ENCODE peak calls at places on chromosome 20, in five cellular contexts. One of them, this sample, is unnamed. For H3K4me1 and H3K27me3, the result is how much of the 10 kb centered on the place peaks cover.

GRCh38 chr20:21586682-21587081 is 72.8 kb upstream of the NKX2-2 start:
- DNase-seq in GM23248: no peak
- DNase-seq in HCT116: no peak
- DNase-seq in H9: no peak
- DNase-seq in IMR-90: no peak
- DNase-seq in this sample: no peak

GRCh38 chr20:51497542-51498467 is 44.7 kb downstream of the NFATC2 start:
- DNase-seq in GM23248: peak
- DNase-seq in HCT116: no peak
- DNase-seq in H9: no peak
- DNase-seq in IMR-90: peak
- DNase-seq in this sample: no peak

GRCh38 chr20:22248052-22248667 is 336.2 kb downstream of the FOXA2 start:
- DNase-seq in GM23248: peak
- DNase-seq in HCT116: no peak
- DNase-seq in H9: no peak
- DNase-seq in IMR-90: no peak
- DNase-seq in this sample: no peak

GRCh38 chr20:23697947-23698346 is 9.1 kb upstream of the CST4 start:
- DNase-seq in GM23248: no peak
- DNase-seq in HCT116: no peak
- DNase-seq in H9: no peak
- DNase-seq in IMR-90: no peak
- DNase-seq in this sample: no peak

GRCh38 chr20:32465092-32465900 is 107.2 kb downstream of the ASXL1 start:
- DNase-seq in GM23248: peak
- DNase-seq in HCT116: no peak
- DNase-seq in H9: no peak
- DNase-seq in IMR-90: peak
- DNase-seq in this sample: peak

GRCh38 chr20:13865825-13866351 is 81.1 kb downstream of the NDUFAF5 start:
- DNase-seq in GM23248: peak
- DNase-seq in HCT116: no peak
- DNase-seq in H9: no peak
- DNase-seq in IMR-90: no peak
- DNase-seq in this sample: peak

GRCh38 chr20:51023617-51024155 is 779 bp upstream of the KCNG1 start:
- DNase-seq in GM23248: no peak
- DNase-seq in HCT116: no peak
- DNase-seq in H9: no peak
- DNase-seq in IMR-90: no peak
- DNase-seq in this sample: no peak

GRCh38 chr20:36480456-36481048 is 60.8 kb upstream of the MYL9 start:
- DNase-seq in GM23248: no peak
- DNase-seq in HCT116: no peak
- DNase-seq in H9: no peak
- DNase-seq in IMR-90: no peak
- DNase-seq in this sample: no peak

GRCh38 chr20:53238121-53238660 is 266.0 kb downstream of the TSHZ2 start:
- DNase-seq in GM23248: peak
- DNase-seq in HCT116: no peak
- DNase-seq in H9: no peak
- DNase-seq in IMR-90: no peak
- DNase-seq in this sample: no peak

GRCh38 chr20:57619053-57619831 is 984 bp downstream of the ZBP1 start:
- DNase-seq in GM23248: no peak
- DNase-seq in HCT116: no peak
- DNase-seq in H9: no peak
- DNase-seq in IMR-90: no peak
- DNase-seq in this sample: peak

GRCh38 chr20:11246251-11246775 is 572.5 kb upstream of the JAG1 start:
- DNase-seq in GM23248: no peak
- DNase-seq in HCT116: no peak
- DNase-seq in H9: no peak
- DNase-seq in IMR-90: no peak
- DNase-seq in this sample: no peak

GRCh38 chr20:6623989-6624388 is 143.5 kb upstream of the BMP2 start:
- DNase-seq in GM23248: no peak
- DNase-seq in HCT116: no peak
- DNase-seq in H9: peak
- DNase-seq in IMR-90: no peak
- DNase-seq in this sample: peak

DNA sequence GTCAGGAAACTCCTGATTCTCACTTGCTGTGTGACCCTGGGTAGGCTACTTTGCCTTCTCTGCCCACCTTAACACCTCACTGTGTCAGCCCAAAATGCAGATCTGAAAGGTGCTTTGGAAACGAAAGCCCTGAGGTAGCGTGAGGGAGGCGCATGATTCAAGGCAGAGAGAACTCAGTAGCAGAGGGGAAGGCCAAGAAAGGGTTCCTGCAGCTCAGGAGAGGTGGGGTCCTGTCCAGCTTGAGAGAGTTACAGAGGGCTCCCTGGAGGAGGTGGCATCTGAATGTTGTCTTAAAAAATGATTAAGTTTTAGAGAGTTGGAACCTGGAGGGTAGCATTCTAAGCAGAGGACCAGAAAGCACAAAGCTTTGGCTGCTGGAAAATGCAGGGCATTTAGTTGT is 13.6 kb downstream of the TGM2 start:
- DNase-seq in GM23248: no peak
- DNase-seq in HCT116: no peak
- DNase-seq in H9: no peak
- DNase-seq in IMR-90: no peak
- DNase-seq in this sample: no peak
- H3K4me1 ChIP-seq in GM23248: under half
- H3K4me1 ChIP-seq in HCT116: under half
- H3K4me1 ChIP-seq in H9: under half
- H3K4me1 ChIP-seq in IMR-90: under half
- H3K4me1 ChIP-seq in this sample: under half

GRCh38 chr20:44029848-44030230 is 115.2 kb downstream of the TOX2 start:
- DNase-seq in GM23248: no peak
- DNase-seq in HCT116: no peak
- DNase-seq in H9: no peak
- DNase-seq in IMR-90: no peak
- DNase-seq in this sample: no peak
- H3K27me3 ChIP-seq in GM23248: under half
- H3K27me3 ChIP-seq in HCT116: under half
- H3K27me3 ChIP-seq in H9: under half
- H3K27me3 ChIP-seq in IMR-90: under half
- H3K27me3 ChIP-seq in this sample: under half

GRCh38 chr20:34524426-34524825 is 8.2 kb downstream of the DYNLRB1 start:
- DNase-seq in GM23248: no peak
- DNase-seq in HCT116: no peak
- DNase-seq in H9: no peak
- DNase-seq in IMR-90: no peak
- DNase-seq in this sample: peak

GRCh38 chr20:34525342-34525708 is 9.1 kb downstream of the DYNLRB1 start:
- DNase-seq in GM23248: no peak
- DNase-seq in HCT116: no peak
- DNase-seq in H9: no peak
- DNase-seq in IMR-90: no peak
- DNase-seq in this sample: no peak

GRCh38 chr20:34527016-34527415 is 10.8 kb downstream of the DYNLRB1 start:
- DNase-seq in GM23248: no peak
- DNase-seq in HCT116: no peak
- DNase-seq in H9: no peak
- DNase-seq in IMR-90: no peak
- DNase-seq in this sample: no peak

GRCh38 chr20:34526466-34526865 is 10.2 kb downstream of the DYNLRB1 start:
- DNase-seq in GM23248: peak
- DNase-seq in HCT116: no peak
- DNase-seq in H9: no peak
- DNase-seq in IMR-90: peak
- DNase-seq in this sample: no peak

DNA sequence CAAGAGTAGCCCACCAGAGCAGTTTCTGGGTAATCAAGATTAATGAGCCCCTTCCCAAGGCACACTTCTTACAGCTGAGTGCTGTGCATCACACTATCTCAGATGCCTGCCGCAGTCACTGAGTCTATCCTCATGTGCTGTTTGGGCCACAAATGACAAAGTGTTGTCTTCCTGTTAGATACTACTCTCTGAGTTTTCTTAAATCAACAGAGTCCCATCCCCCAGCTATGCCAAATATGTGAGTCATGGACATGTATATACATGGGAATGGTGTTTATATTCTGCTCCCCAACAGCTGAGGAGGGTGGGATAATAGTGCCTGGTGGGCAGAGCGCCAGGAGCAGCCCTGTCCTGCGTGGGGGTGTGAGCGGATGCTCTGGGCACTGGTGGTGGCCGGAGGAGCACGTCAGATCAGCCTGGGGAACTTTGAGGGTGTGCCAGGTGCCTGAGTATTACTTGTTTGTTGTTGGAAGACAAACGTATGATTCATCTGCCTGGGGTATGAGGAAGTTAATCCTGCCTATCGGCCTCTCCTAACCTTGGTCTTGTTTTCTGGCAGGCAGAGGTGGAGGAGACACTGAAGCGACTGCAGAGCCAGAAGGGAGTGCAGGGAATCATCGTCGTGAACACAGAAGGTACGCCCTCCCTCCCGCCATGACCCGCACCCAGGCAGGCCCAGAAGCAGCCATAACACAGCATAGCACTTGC is 9.6 kb downstream of the DYNLRB1 start:
- DNase-seq in GM23248: peak
- DNase-seq in HCT116: peak
- DNase-seq in H9: no peak
- DNase-seq in IMR-90: peak
- DNase-seq in this sample: peak
- H3K9ac ChIP-seq in GM23248: peak
- H3K9ac ChIP-seq in HCT116: peak
- H3K9ac ChIP-seq in H9: no peak
- H3K9ac ChIP-seq in IMR-90: peak
- H3K9ac ChIP-seq in this sample: peak

GRCh38 chr20:4162766-4163165 is 147.4 kb upstream of the RNF24 start:
- DNase-seq in GM23248: no peak
- DNase-seq in HCT116: no peak
- DNase-seq in H9: no peak
- DNase-seq in IMR-90: no peak
- DNase-seq in this sample: no peak

GRCh38 chr20:4166726-4167035 is 151.3 kb upstream of the RNF24 start:
- DNase-seq in GM23248: no peak
- DNase-seq in HCT116: no peak
- DNase-seq in H9: no peak
- DNase-seq in IMR-90: no peak
- DNase-seq in this sample: no peak

GRCh38 chr20:4165984-4166725 is 150.8 kb upstream of the RNF24 start:
- DNase-seq in GM23248: no peak
- DNase-seq in HCT116: no peak
- DNase-seq in H9: no peak
- DNase-seq in IMR-90: no peak
- DNase-seq in this sample: no peak

GRCh38 chr20:4161447-4162251 is 146.3 kb upstream of the RNF24 start:
- DNase-seq in GM23248: no peak
- DNase-seq in HCT116: no peak
- DNase-seq in H9: no peak
- DNase-seq in IMR-90: no peak
- DNase-seq in this sample: peak

GRCh38 chr20:4164246-4164645 is 148.9 kb upstream of the RNF24 start:
- DNase-seq in GM23248: no peak
- DNase-seq in HCT116: no peak
- DNase-seq in H9: no peak
- DNase-seq in IMR-90: no peak
- DNase-seq in this sample: no peak
- H3K4me1 ChIP-seq in GM23248: under half
- H3K4me1 ChIP-seq in HCT116: under half
- H3K4me1 ChIP-seq in H9: under half
- H3K4me1 ChIP-seq in IMR-90: under half
- H3K4me1 ChIP-seq in this sample: under half

DNA sequence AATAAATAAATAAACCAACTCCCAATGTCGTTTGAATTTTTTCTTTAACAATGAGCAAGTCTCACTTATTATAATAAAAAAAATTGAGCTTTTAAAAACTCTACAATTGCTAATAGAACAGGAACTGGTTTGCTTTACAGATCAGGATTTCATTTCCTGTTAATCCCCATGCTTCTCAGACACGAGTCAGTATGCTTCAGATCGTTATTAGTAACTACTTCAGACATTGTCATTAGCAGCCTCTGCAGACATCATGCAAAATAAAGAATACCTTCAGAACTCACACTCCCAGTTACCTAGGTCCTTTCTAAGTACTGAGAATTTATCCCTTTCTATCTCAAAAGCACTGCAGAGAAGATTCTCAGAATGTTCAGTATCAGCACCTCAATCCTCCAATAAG is 10.0 kb upstream of the FAM210B start:
- DNase-seq in GM23248: no peak
- DNase-seq in HCT116: no peak
- DNase-seq in H9: no peak
- DNase-seq in IMR-90: no peak
- DNase-seq in this sample: no peak
- H3K27me3 ChIP-seq in GM23248: under half
- H3K27me3 ChIP-seq in HCT116: under half
- H3K27me3 ChIP-seq in H9: under half
- H3K27me3 ChIP-seq in IMR-90: under half
- H3K27me3 ChIP-seq in this sample: under half

This sample was measured in colonic mucosa.